ENCODE peak calls at places on chromosomes 1 and 21, in seven cellular contexts. V is iPS DF 6.9, B is testis, Y is dorsolateral prefrontal cortex, P is IMR-90, M is ovary, F is small intestine. Q is an unnamed sample.
A peak's percentile ranks its signal among the peaks of the same experiment; 100 is the strongest.

GRCh38 chr21:29080454-29080930 is 7.0 kb upstream of the CCT8 start:
- DNase-seq in P (peak; percentile 37), F (no peak), V (no peak), B (peak; percentile 19), M (no peak), Y (no peak), Q (no peak)

GRCh38 chr1:70299472-70299871 is 55.0 kb downstream of the ANKRD13C start:
- DNase-seq in V (no peak), F (no peak), B (no peak), Y (no peak), P (no peak), M (no peak), Q (no peak)

GRCh38 chr1:1558591-1558990 is 16.1 kb downstream of the SSU72 start:
- DNase-seq in F (no peak), B (no peak), Y (no peak), V (no peak), P (no peak), M (no peak), Q (no peak)

GRCh38 chr1:186187601-186188000 is 187.5 kb downstream of the TPR start:
- DNase-seq in P (no peak), Y (no peak), M (no peak), F (no peak), B (no peak), V (no peak), Q (peak; percentile 41)

GRCh38 chr1:201511925-201512539 is 5.1 kb upstream of the CSRP1 start:
- DNase-seq in P (no peak), M (no peak), B (peak; percentile 41), F (no peak), Y (peak; percentile 73), V (no peak), Q (no peak)

GRCh38 chr1:7588457-7588827 is 182.7 kb upstream of the VAMP3 start:
- DNase-seq in F (no peak), P (no peak), V (no peak), M (no peak), Y (no peak), B (no peak), Q (no peak)

GRCh38 chr1:160074865-160075264 is 4.9 kb upstream of the KCNJ10 start:
- DNase-seq in V (no peak), M (no peak), P (no peak), Y (no peak), B (no peak), F (no peak), Q (no peak)

GRCh38 chr1:83796409-83796808 is 202.5 kb downstream of the TTLL7 start:
- DNase-seq in Y (no peak), V (no peak), B (no peak), M (no peak), F (no peak), P (no peak), Q (no peak)

GRCh38 chr1:116359060-116359830 is 13.8 kb upstream of the ATP1A1 start:
- DNase-seq in Y (no peak), V (no peak), B (no peak), M (no peak), P (no peak), F (no peak), Q (no peak)

DNA sequence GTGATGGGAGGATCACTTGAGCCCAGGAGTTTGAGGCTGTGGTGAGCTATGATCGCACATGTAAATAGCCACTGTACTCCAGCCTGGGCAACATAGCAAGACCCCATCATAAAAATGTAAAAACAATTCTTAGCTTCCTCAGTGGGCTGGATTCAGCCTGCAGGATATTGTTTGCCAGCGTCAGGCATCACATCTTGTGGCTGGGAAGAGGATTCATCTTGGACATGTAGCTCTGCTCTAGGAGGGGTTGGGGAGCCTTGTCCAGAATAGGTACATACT is 19.3 kb upstream of the ST3GAL3 start:
- DNase-seq in M (no peak), Y (no peak), P (no peak), B (no peak), V (no peak), F (no peak), Q (no peak)
- H3K27ac ChIP-seq in M (no peak overlapping the region), Y (peak overlapping the region; percentile 7), P (no peak overlapping the region), B (no peak overlapping the region), V (no peak overlapping the region), F (no peak overlapping the region), Q (peak overlapping the region; percentile 26)

GRCh38 chr1:224509881-224510280 is 75.3 kb upstream of the WDR26 start:
- DNase-seq in B (no peak), F (peak; percentile 34), M (no peak), P (peak; percentile 59), Y (no peak), V (no peak), Q (no peak)
- H3K27ac ChIP-seq in B (no peak overlapping the region), F (peak overlapping the region; percentile 24), M (no peak overlapping the region), P (peak overlapping the region; percentile 34), Y (no peak overlapping the region), V (no peak overlapping the region), Q (no peak overlapping the region)

DNA sequence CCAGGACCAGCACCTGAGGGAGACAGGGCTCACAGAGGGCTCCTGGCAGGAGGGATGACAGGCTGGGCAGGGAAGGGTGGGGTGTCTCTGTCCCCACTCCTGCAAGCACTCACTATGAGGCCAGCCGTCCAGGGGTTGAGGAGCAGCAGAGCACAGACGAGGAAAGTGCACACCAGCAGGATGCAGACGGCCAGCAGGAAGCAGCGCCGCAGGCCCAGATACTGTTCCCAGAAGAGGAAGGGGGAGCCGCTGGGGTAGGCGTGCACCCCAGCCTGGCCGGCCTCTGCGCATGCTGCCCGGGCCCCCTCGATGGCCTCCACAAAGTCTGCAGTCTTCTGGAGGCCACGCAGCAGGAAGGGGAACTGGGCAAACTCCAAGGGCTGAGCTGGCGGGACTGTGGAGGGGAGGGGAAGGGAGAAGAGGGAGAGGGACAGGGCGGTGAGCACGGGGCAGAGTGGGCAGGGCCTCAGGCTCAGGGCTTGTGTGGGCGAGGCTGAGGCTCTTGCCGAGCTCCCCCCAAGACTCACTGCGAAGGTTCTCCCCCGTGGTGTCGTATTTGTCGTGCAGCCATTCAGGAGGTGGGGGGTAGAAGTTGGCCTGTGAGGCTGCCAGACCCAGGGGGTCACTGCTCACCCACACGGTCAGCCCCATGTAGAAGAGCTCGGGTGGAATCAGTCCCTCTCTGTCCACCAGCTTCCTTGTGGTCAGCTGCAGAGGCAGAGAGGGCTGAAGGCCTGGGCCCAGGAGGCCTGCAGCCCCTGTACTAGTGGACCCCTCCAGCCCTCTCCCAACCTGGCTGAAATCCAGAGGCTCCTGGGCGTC is 16.5 kb downstream of the PTCH2 start:
- DNase-seq in M (peak; percentile 49), P (no peak), B (peak; percentile 77), F (peak; percentile 57), Y (no peak), V (no peak), Q (no peak)
- H3K27ac ChIP-seq in M (peak overlapping the region; percentile 15), P (no peak overlapping the region), B (no peak overlapping the region), F (no peak overlapping the region), Y (peak overlapping the region; percentile 43), V (no peak overlapping the region), Q (no peak overlapping the region)

GRCh38 chr1:226872455-226872854 is 2.0 kb downstream of the PSEN2 start:
- DNase-seq in Y (no peak), F (no peak), V (no peak), M (no peak), P (peak; percentile 71), B (no peak), Q (no peak)

GRCh38 chr1:226870026-226870322 is 442 bp upstream of the PSEN2 start:
- DNase-seq in P (no peak), B (no peak), F (no peak), V (no peak), M (no peak), Y (no peak), Q (no peak)

GRCh38 chr1:226870323-226871046 is at the start of gene PSEN2:
- DNase-seq in V (no peak), F (peak; percentile 77), B (peak; percentile 86), P (peak; percentile 28), M (peak; percentile 74), Y (peak; percentile 34), Q (no peak)

GRCh38 chr1:226871636-226872327 is 1.4 kb downstream of the PSEN2 start:
- DNase-seq in V (no peak), M (no peak), P (no peak), B (no peak), F (peak; percentile 17), Y (no peak), Q (no peak)

GRCh38 chr1:226871047-226871365 is 590 bp downstream of the PSEN2 start:
- DNase-seq in B (no peak), M (no peak), P (no peak), F (no peak), Y (no peak), V (no peak), Q (no peak)
- H3K27ac ChIP-seq in B (peak overlapping the region; percentile 53), M (peak overlapping the region; percentile 75), P (peak overlapping the region; percentile 2), F (peak overlapping the region; percentile 71), Y (peak overlapping the region; percentile 57), V (no peak overlapping the region), Q (no peak overlapping the region)

GRCh38 chr21:38487906-38488639 is 10.2 kb downstream of the ERG start:
- DNase-seq in B (no peak), F (no peak), M (no peak), P (no peak), Y (no peak), V (no peak), Q (no peak)
- H3K27ac ChIP-seq in B (no peak overlapping the region), F (no peak overlapping the region), M (no peak overlapping the region), P (no peak overlapping the region), Y (no peak overlapping the region), V (no peak overlapping the region), Q (peak overlapping the region; percentile 76)

GRCh38 chr1:162020145-162020544 is 3.5 kb downstream of the OLFML2B start:
- DNase-seq in B (no peak), P (no peak), Y (no peak), F (no peak), V (no peak), M (no peak), Q (no peak)
- H3K27ac ChIP-seq in B (peak overlapping the region; percentile 45), P (no peak overlapping the region), Y (no peak overlapping the region), F (no peak overlapping the region), V (no peak overlapping the region), M (no peak overlapping the region), Q (no peak overlapping the region)

DNA sequence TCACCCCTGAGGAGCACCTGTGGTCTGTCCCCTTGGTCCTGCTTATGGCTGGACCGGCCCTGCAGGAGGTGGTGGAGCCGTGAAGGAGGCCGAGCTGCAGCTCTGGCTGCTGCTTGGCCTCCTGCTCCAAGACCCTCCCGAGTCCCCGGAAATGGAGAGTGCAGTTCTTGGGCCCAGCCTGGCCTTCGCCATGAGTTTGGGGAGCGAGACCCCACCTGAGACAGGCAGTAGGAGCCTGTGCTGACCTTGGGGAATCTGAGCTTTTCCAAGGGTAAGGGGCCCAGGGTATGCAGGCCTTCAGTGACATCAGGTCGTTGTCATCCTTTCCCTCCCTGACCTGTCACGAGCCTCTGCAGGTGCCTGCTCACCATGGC is 14.1 kb downstream of the TMEM201 start:
- DNase-seq in P (no peak), V (no peak), Y (no peak), B (no peak), M (no peak), F (no peak), Q (no peak)
- H3K27ac ChIP-seq in P (no peak overlapping the region), V (no peak overlapping the region), Y (no peak overlapping the region), B (no peak overlapping the region), M (no peak overlapping the region), F (no peak overlapping the region), Q (no peak overlapping the region)

GRCh38 chr1:151287341-151287699 is 5.2 kb downstream of the ZNF687 start:
- DNase-seq in B (no peak), P (no peak), Y (no peak), M (no peak), V (no peak), F (no peak), Q (no peak)
- H3K27ac ChIP-seq in B (no peak overlapping the region), P (no peak overlapping the region), Y (no peak overlapping the region), M (no peak overlapping the region), V (no peak overlapping the region), F (no peak overlapping the region), Q (no peak overlapping the region)

GRCh38 chr21:39094847-39095525 is 88.3 kb downstream of the PSMG1 start:
- DNase-seq in F (peak; percentile 38), Y (no peak), P (peak; percentile 93), V (no peak), M (no peak), B (no peak), Q (peak; percentile 29)
- H3K27ac ChIP-seq in F (no peak overlapping the region), Y (no peak overlapping the region), P (peak overlapping the region; percentile 58), V (no peak overlapping the region), M (no peak overlapping the region), B (no peak overlapping the region), Q (no peak overlapping the region)